ENCODE peak calls at places on chromosomes 5 and 9, in five cellular contexts. One of them, this sample, is unnamed.

GRCh38 chr9:129335456-129336129 is 157.5 kb upstream of the IER5L start:
- DNase-seq in IMR-90: no peak
- DNase-seq in endothelial cell: no peak
- DNase-seq in fibroblast of lung: no peak
- DNase-seq in left ventricle myocardium inferior: no peak
- DNase-seq in this sample: no peak

GRCh38 chr9:129591916-129592315 is 29.0 kb downstream of the C9orf50 start:
- DNase-seq in left ventricle myocardium inferior: no peak
- DNase-seq in endothelial cell: no peak
- DNase-seq in fibroblast of lung: no peak
- DNase-seq in IMR-90: no peak
- DNase-seq in this sample: no peak

GRCh38 chr9:125374443-125375309 is 113.0 kb downstream of the GAPVD1 start:
- DNase-seq in endothelial cell: peak
- DNase-seq in IMR-90: peak
- DNase-seq in fibroblast of lung: peak
- DNase-seq in left ventricle myocardium inferior: peak
- DNase-seq in this sample: peak

GRCh38 chr5:127206320-127207113 is 84.1 kb upstream of the MEGF10 start:
- DNase-seq in endothelial cell: no peak
- DNase-seq in fibroblast of lung: peak
- DNase-seq in IMR-90: peak
- DNase-seq in left ventricle myocardium inferior: no peak
- DNase-seq in this sample: peak

GRCh38 chr9:137152844-137153405 is 14.0 kb downstream of the GRIN1 start:
- DNase-seq in fibroblast of lung: no peak
- DNase-seq in left ventricle myocardium inferior: no peak
- DNase-seq in IMR-90: no peak
- DNase-seq in endothelial cell: no peak
- DNase-seq in this sample: no peak

GRCh38 chr5:111758284-111758628 is 1.3 kb upstream of the NREP start:
- DNase-seq in left ventricle myocardium inferior: no peak
- DNase-seq in endothelial cell: no peak
- DNase-seq in fibroblast of lung: no peak
- DNase-seq in IMR-90: no peak
- DNase-seq in this sample: no peak

GRCh38 chr5:59485629-59486439 is 407.7 kb downstream of the PDE4D start:
- DNase-seq in endothelial cell: no peak
- DNase-seq in left ventricle myocardium inferior: no peak
- DNase-seq in IMR-90: no peak
- DNase-seq in fibroblast of lung: peak
- DNase-seq in this sample: no peak

GRCh38 chr5:31350395-31350794 is 156.9 kb downstream of the CDH6 start:
- DNase-seq in left ventricle myocardium inferior: no peak
- DNase-seq in endothelial cell: no peak
- DNase-seq in fibroblast of lung: no peak
- DNase-seq in IMR-90: no peak
- DNase-seq in this sample: no peak

GRCh38 chr5:68287976-68288755 is 72.6 kb downstream of the PIK3R1 start:
- DNase-seq in endothelial cell: peak
- DNase-seq in fibroblast of lung: peak
- DNase-seq in left ventricle myocardium inferior: peak
- DNase-seq in IMR-90: peak
- DNase-seq in this sample: peak

GRCh38 chr9:4750021-4750673 is 9.1 kb upstream of the AK3 start:
- DNase-seq in left ventricle myocardium inferior: no peak
- DNase-seq in IMR-90: peak
- DNase-seq in endothelial cell: no peak
- DNase-seq in fibroblast of lung: peak
- DNase-seq in this sample: no peak

GRCh38 chr5:72477176-72477575 is 30.0 kb downstream of the ZNF366 start:
- DNase-seq in endothelial cell: no peak
- DNase-seq in fibroblast of lung: no peak
- DNase-seq in IMR-90: no peak
- DNase-seq in left ventricle myocardium inferior: no peak
- DNase-seq in this sample: no peak

GRCh38 chr5:25688156-25688555 is 1043.4 kb upstream of the CDH10 start:
- DNase-seq in left ventricle myocardium inferior: no peak
- DNase-seq in endothelial cell: no peak
- DNase-seq in fibroblast of lung: no peak
- DNase-seq in IMR-90: no peak
- DNase-seq in this sample: no peak

GRCh38 chr5:161847447-161847846 is 473 bp upstream of the GABRA1 start:
- DNase-seq in fibroblast of lung: no peak
- DNase-seq in endothelial cell: no peak
- DNase-seq in IMR-90: no peak
- DNase-seq in left ventricle myocardium inferior: no peak
- DNase-seq in this sample: no peak

GRCh38 chr5:123537256-123537655 is 25.3 kb downstream of the CSNK1G3 start:
- DNase-seq in fibroblast of lung: no peak
- DNase-seq in endothelial cell: no peak
- DNase-seq in IMR-90: no peak
- DNase-seq in left ventricle myocardium inferior: no peak
- DNase-seq in this sample: no peak

DNA sequence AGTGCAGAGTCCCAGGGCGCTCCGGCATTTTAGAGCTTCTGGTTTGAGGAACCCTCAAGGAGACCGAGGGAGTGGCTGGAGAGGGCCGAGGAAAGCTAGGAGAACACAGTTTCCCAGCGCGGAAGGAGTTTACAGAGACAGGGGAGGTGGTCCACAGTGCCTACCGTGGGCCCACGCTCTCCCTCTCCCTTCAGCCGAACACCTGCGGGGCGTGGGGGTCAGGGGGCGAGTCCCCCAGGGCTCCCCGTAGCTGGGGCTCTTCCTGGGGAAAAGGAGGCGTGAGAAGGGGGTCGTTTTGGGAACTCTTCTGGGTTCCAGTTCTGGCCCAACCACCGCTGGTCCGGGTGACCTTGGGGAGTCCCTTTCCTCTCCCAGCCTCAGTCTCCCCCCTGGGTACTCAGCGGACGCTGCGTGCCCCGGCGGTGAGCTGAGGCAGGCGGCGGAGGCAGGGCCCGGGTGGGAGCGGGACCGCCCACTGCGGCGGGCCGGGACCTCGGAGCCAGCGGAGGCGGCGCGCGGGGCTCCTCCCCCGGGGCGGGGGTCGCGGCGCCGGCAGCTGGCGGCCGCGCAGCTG is 368 bp upstream of the FRMPD1 start:
- DNase-seq in left ventricle myocardium inferior: no peak
- DNase-seq in IMR-90: no peak
- DNase-seq in fibroblast of lung: no peak
- DNase-seq in endothelial cell: no peak
- DNase-seq in this sample: no peak
- TF ChIP-seq CTCF in left ventricle myocardium inferior: no peak
- TF ChIP-seq CTCF in IMR-90: no peak
- TF ChIP-seq CTCF in fibroblast of lung: no peak
- TF ChIP-seq CTCF in endothelial cell: no peak
- TF ChIP-seq CTCF in this sample: no peak

DNA sequence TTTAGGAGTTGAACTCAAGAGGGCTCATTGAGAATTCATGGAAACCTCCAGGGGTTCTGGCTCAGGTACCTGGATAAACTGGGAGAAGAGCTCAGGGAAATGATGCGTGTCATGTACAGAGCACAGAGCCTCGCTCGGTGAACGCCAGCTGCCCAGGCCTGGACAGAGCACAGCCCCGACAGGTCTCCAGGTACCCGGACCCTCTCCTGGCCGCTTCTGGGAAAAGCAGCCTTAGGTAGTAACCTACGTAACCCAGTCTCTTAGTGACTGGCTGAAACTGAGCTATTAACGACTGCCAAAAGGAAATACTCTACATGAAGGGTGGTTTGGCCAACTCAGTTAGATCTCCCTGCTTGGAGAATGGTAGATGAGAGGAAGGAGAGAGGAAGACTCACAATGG is 157.4 kb downstream of the TTLL11 start:
- DNase-seq in left ventricle myocardium inferior: no peak
- DNase-seq in IMR-90: no peak
- DNase-seq in endothelial cell: peak
- DNase-seq in fibroblast of lung: no peak
- DNase-seq in this sample: no peak
- TF ChIP-seq CTCF in left ventricle myocardium inferior: no peak
- TF ChIP-seq CTCF in IMR-90: no peak
- TF ChIP-seq CTCF in endothelial cell: no peak
- TF ChIP-seq CTCF in fibroblast of lung: no peak
- TF ChIP-seq CTCF in this sample: no peak

DNA sequence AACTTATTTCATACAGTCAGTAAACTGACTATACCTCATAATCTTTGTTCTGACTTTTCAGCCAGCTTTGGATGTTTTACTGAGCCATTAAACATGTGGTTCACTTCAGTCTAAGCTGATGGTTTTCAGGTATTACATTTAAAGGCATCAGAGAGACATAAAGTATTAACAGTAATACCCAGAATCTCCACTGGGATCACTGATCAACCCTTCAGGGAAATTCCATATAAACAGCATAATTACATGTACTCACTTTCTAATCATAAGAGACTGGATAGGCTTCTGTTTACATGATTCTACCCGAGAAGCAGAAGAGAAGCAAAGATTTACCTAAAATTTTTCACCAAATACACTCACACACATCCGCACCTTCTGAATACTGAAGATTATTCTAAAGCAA is 186.7 kb upstream of the FREM1 start:
- DNase-seq in IMR-90: no peak
- DNase-seq in fibroblast of lung: no peak
- DNase-seq in endothelial cell: no peak
- DNase-seq in left ventricle myocardium inferior: no peak
- DNase-seq in this sample: no peak
- TF ChIP-seq CTCF in IMR-90: no peak
- TF ChIP-seq CTCF in fibroblast of lung: no peak
- TF ChIP-seq CTCF in endothelial cell: peak
- TF ChIP-seq CTCF in left ventricle myocardium inferior: no peak
- TF ChIP-seq CTCF in this sample: no peak

GRCh38 chr9:92658176-92658575 is 11.8 kb downstream of the IPPK start:
- DNase-seq in left ventricle myocardium inferior: no peak
- DNase-seq in endothelial cell: no peak
- DNase-seq in fibroblast of lung: no peak
- DNase-seq in IMR-90: no peak
- DNase-seq in this sample: no peak

GRCh38 chr9:92656537-92656925 is 13.4 kb downstream of the IPPK start:
- DNase-seq in IMR-90: no peak
- DNase-seq in endothelial cell: no peak
- DNase-seq in fibroblast of lung: no peak
- DNase-seq in left ventricle myocardium inferior: no peak
- DNase-seq in this sample: no peak

GRCh38 chr9:92658611-92659010 is 11.3 kb downstream of the IPPK start:
- DNase-seq in fibroblast of lung: no peak
- DNase-seq in left ventricle myocardium inferior: no peak
- DNase-seq in endothelial cell: no peak
- DNase-seq in IMR-90: no peak
- DNase-seq in this sample: no peak

GRCh38 chr9:92655896-92656536 is 13.9 kb downstream of the IPPK start:
- DNase-seq in fibroblast of lung: no peak
- DNase-seq in IMR-90: no peak
- DNase-seq in left ventricle myocardium inferior: no peak
- DNase-seq in endothelial cell: no peak
- DNase-seq in this sample: no peak

GRCh38 chr9:92657296-92658094 is 12.4 kb downstream of the IPPK start:
- DNase-seq in left ventricle myocardium inferior: no peak
- DNase-seq in endothelial cell: no peak
- DNase-seq in IMR-90: no peak
- DNase-seq in fibroblast of lung: no peak
- DNase-seq in this sample: peak
- TF ChIP-seq CTCF in left ventricle myocardium inferior: no peak
- TF ChIP-seq CTCF in endothelial cell: no peak
- TF ChIP-seq CTCF in IMR-90: no peak
- TF ChIP-seq CTCF in fibroblast of lung: no peak
- TF ChIP-seq CTCF in this sample: no peak

DNA sequence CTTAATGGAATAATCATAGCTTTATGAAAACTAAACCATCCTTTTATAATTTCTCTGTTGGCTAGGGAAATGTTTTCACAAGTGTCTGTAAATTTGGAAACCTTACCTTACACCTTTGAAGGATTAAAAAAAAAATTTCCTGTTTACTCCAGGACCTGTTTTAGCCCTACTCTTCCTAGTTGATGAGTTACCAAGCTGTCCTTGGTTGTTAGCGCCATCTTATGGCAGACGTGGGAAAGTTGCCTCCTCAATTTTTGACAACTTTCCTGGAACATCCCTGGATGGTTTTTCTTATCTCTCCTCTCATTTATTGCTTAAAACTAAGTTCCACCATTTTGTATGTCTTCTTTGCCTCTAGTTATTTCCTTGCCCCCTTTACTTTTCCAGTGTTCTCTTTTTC is 25.7 kb downstream of the ZSWIM6 start:
- DNase-seq in left ventricle myocardium inferior: no peak
- DNase-seq in IMR-90: no peak
- DNase-seq in fibroblast of lung: no peak
- DNase-seq in endothelial cell: peak
- DNase-seq in this sample: no peak
- TF ChIP-seq CTCF in left ventricle myocardium inferior: peak
- TF ChIP-seq CTCF in IMR-90: peak
- TF ChIP-seq CTCF in fibroblast of lung: peak
- TF ChIP-seq CTCF in endothelial cell: peak
- TF ChIP-seq CTCF in this sample: no peak

GRCh38 chr5:120329095-120329494 is 135.0 kb upstream of the PRR16 start:
- DNase-seq in endothelial cell: no peak
- DNase-seq in left ventricle myocardium inferior: no peak
- DNase-seq in IMR-90: no peak
- DNase-seq in fibroblast of lung: no peak
- DNase-seq in this sample: no peak
- TF ChIP-seq CTCF in endothelial cell: no peak
- TF ChIP-seq CTCF in left ventricle myocardium inferior: no peak
- TF ChIP-seq CTCF in IMR-90: no peak
- TF ChIP-seq CTCF in fibroblast of lung: no peak
- TF ChIP-seq CTCF in this sample: no peak